ENCODE peak calls at places on chromosomes 6 and 20, in four cellular contexts. Q is heart left ventricle, P is body of pancreas, K is neural progenitor cell. J is an unnamed sample.

GRCh38 chr6:166637806-166638458 is 10.9 kb upstream of the RPS6KA2 start:
- DNase-seq in K (no peak), P (no peak), Q (no peak), J (no peak)

GRCh38 chr6:53984163-53984562 is 127.1 kb upstream of the MLIP start:
- DNase-seq in P (no peak), K (no peak), Q (no peak), J (no peak)

GRCh38 chr20:47847882-47848485 is 62.7 kb upstream of the SULF2 start:
- DNase-seq in K (no peak), P (no peak), Q (no peak), J (no peak)

GRCh38 chr6:18307006-18307405 is 42.7 kb upstream of the DEK start:
- DNase-seq in Q (no peak), P (no peak), K (no peak), J (no peak)

GRCh38 chr6:158849899-158850806 is 31.0 kb upstream of the EZR start:
- DNase-seq in Q (no peak), K (no peak), P (peak; percentile 66), J (peak; percentile 56)

GRCh38 chr6:82030761-82031160 is 216.8 kb downstream of the IBTK start:
- DNase-seq in P (no peak), K (no peak), Q (no peak), J (no peak)

GRCh38 chr20:10672579-10673127 is 1.1 kb downstream of the JAG1 start:
- DNase-seq in P (peak; percentile 70), Q (peak; percentile 50), K (peak; percentile 58), J (peak; percentile 10)

GRCh38 chr6:149202100-149202499 is 115.4 kb upstream of the TAB2 start:
- DNase-seq in P (no peak), K (no peak), Q (no peak), J (no peak)

GRCh38 chr6:3841711-3842565 is 7.2 kb upstream of the FAM50B start:
- DNase-seq in K (no peak), Q (no peak), P (no peak), J (no peak)

DNA sequence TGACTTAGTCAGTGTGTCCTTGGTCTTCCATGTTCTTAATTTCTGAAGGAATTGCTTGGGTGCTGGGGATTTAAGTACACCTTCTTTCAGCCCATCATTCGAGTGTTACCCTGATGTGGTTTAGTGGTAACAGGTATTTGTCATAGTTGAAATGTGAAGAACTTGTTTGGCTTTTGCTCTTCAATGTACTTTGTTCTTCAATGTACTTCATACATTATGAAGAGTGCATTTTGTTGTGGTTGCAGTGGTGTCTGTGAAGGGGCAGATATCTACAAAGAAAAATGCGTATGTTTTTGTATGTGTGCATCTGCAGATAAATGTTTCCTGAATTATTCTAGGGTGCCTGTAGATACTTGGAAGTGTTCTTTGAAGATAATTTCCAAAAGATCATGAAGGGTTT is 111.2 kb upstream of the SUPT3H start:
- DNase-seq in Q (no peak), K (no peak), P (no peak), J (no peak)
- H3K4me1 ChIP-seq in Q (no peaks in the 10 kb centered on the region), K (no peaks in the 10 kb centered on the region), P (no peaks in the 10 kb centered on the region), J (peaks cover 9% of the 10 kb centered on the region)

GRCh38 chr20:54043044-54043967 is 27.1 kb downstream of the BCAS1 start:
- DNase-seq in K (no peak), Q (no peak), P (no peak), J (no peak)
- H3K27ac ChIP-seq in K (no peak overlapping the region), Q (no peak overlapping the region), P (no peak overlapping the region), J (no peak overlapping the region)

DNA sequence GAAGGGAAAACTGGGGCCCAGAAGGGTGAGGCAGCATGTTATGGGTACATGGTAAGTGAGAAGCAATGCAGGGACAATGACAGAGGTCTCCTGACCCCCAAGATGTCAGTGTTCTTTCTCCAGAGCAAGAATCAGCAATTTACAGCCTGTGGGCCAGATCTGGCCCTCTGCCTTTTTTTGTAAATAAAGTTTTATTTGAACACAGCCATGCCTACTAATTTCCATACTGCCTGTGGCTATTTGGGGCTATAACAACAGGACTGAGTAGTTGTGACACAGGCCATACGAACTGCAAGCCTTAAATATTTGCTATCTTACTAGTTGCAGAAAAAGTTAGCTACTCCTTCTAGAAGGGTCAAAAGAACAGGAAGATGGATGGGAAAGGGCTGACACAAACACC is 52.5 kb downstream of the PTPRT start:
- DNase-seq in K (no peak), P (no peak), Q (no peak), J (no peak)
- H3K4me3 ChIP-seq in K (no peak overlapping the region), P (no peak overlapping the region), Q (no peak overlapping the region), J (no peak overlapping the region)

DNA sequence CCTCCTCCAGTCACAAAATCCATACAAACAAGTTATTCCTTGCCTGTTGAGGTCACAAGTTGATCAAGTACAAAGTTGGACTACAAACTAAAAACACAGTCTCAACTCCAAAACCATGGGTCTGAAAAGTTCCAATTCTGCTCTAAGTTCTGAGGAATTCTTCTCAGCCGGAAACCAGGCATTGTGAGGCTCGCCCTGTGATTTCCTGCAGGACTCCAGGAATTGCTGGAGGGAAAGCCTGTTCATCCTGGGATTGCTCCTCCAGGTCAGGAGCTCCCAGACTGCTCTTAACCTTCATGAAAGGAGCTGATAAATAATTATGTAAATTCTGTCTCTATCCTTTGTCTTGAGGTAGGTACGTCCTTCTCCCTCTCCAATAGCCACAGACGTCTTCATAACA is 8.5 kb downstream of the TRAM2 start:
- DNase-seq in P (no peak), K (no peak), Q (no peak), J (no peak)
- H3K4me1 ChIP-seq in P (peaks cover 9% of the 10 kb centered on the region), K (peaks cover 42% of the 10 kb centered on the region), Q (peaks cover 33% of the 10 kb centered on the region), J (peaks cover 8% of the 10 kb centered on the region)

DNA sequence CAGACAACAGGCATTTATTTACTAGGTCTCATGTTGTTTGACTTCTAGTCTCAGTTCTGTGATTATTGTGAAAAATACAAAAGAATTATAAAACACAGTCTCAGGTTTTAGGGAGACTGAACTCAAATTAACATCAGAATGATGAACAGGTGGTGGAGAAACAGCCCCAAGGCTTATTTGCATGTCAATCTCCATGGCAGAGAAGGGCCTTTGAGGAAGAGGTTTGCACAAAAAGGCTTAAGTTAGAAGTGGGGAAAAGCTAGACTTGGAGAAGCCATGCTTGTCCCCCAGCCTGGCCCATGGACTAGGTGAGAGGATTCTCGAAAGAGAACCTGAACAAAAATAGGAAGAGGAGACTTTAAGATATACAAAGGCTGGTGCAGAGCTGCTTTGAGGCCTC is 183.3 kb downstream of the EDN1 start:
- DNase-seq in P (no peak), K (peak; percentile 16), Q (no peak), J (no peak)
- H3K27ac ChIP-seq in P (peak overlapping the region; percentile 59), K (no peak overlapping the region), Q (no peak overlapping the region), J (no peak overlapping the region)

GRCh38 chr20:635028-635427 is 18.0 kb downstream of the SRXN1 start:
- DNase-seq in K (no peak), Q (no peak), P (no peak), J (no peak)
- H3K4me3 ChIP-seq in K (no peak overlapping the region), Q (no peak overlapping the region), P (no peak overlapping the region), J (no peak overlapping the region)

DNA sequence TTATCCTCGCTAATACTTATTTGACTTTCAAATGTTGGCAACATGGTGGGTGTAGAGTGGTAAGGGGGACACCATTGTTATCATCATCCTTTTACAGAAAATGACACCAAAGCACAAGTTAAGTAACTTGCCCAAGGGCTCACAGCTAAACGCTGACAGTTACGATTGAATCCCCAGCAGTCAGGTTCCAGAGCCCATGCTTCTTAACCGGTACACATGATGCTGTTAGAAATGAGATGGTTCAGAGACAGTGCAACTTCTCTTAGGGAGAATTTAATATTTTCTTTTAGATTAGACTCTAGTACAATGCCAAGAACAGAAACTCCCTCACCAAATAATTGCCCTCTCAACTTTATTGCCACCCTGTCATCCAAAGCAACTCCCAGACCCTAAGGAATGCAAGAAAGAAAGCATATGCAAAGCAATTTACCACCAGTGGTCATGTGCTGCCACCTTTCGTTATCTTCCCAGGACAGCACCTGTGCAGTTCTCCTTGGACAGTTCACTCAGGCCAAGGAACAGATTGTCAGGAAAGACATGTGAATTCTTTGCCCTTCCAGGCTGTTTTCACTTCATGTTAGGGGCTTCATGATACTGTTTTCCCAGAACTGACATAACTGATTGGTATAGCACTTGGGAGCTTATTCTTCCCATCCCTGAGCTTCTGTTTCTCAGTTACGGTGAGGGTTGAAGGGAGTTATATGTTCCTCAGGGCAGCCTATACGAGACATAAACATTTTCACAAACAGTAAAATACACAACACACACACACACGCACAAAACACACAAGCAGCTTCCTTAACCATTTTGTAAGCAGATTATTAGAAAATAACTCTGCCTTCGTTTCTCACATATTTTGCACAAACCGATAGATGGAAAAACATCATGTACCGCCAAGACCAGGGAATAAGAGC is 5.1 kb downstream of the HLA-DMA start:
- DNase-seq in Q (no peak), P (peak; percentile 73), K (peak; percentile 78), J (no peak)
- H3K4me1 ChIP-seq in Q (no peaks in the 10 kb centered on the region), P (peaks cover 4% of the 10 kb centered on the region), K (no peaks in the 10 kb centered on the region), J (peaks cover 16% of the 10 kb centered on the region)

DNA sequence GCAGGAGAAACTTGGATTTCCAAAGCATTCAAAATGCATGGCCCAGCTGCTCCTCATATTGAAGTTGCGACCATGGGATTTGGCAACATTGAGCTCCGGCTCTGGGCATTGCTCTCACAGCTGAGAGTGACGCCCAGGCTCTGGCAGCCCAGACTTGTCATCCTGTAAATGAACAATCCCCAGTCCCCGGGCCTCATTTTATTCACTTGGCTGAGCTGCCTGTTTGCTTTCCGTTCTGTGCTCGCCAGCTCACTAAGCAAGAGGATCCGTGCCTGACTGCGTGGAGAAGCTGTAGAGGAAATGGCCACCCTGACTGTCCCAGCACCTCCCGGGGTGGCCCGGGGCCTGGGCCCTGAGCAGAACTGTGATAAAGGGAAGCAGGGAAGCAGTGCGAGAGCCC is 119.5 kb upstream of the CD93 start:
- DNase-seq in K (peak; percentile 72), P (peak; percentile 74), Q (peak; percentile 78), J (no peak)
- H3K27ac ChIP-seq in K (no peak overlapping the region), P (no peak overlapping the region), Q (peak overlapping the region; percentile 88), J (no peak overlapping the region)

GRCh38 chr20:63736893-63737689 is 627 bp downstream of the LIME1 start:
- DNase-seq in P (no peak), K (no peak), Q (no peak), J (peak; percentile 52)

GRCh38 chr20:63738687-63739128 is 868 bp upstream of the SLC2A4RG start:
- DNase-seq in K (peak; percentile 90), P (peak; percentile 82), Q (peak; percentile 76), J (peak; percentile 32)

GRCh38 chr20:63739129-63740069 is at the start of gene SLC2A4RG:
- DNase-seq in K (peak; percentile 96), P (peak; percentile 78), Q (peak; percentile 87), J (peak; percentile 68)

GRCh38 chr20:63737690-63737939 is 1.2 kb downstream of the LIME1 start:
- DNase-seq in P (no peak), K (peak; percentile 55), Q (no peak), J (no peak)

DNA sequence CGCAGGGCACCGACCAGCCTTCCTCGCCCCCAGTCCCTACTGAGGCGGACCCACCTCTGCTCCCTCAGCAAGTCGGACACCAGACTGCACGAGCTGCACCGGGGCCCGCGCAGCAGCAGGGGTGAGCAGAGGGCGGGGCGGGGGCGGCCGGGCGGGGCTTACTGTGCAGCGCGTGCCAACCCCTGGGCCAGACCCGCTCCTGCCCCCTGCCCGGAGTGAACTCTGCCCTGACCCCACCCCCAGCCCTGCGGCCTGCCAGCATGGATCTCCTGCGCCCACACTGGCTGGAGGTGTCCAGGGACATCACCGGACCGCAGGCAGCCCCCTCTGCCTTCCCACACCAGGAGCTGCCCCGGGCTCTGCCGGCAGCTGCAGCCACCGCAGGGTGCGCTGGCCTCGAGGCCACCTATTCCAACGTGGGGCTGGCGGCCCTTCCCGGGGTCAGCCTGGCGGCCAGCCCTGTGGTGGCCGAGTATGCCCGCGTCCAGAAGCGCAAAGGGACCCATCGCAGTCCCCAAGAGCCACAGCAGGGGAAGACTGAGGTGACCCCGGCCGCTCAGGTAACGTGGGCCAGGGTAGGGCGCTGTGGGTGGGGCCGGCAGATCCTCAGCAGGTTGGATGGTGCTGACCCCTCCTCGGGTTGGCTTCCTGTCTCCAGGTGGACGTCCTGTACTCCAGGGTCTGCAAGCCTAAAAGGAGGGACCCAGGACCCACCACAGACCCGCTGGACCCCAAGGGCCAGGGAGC is 1.5 kb upstream of the SLC2A4RG start:
- DNase-seq in K (peak; percentile 54), P (no peak), Q (no peak), J (no peak)
- H3K4me3 ChIP-seq in K (peak overlapping the region; percentile 55), P (no peak overlapping the region), Q (peak overlapping the region; percentile 95), J (peak overlapping the region; percentile 70)